ENCODE peak calls at places on chromosomes 16 and 17, in six cellular contexts. One of them, this sample, is unnamed.

GRCh38 chr16:27839419-27839818 is 224.1 kb downstream of the GSG1L start:
- DNase-seq in HL-60: no peak
- DNase-seq in A549: no peak
- DNase-seq in HCT116: no peak
- DNase-seq in K562: peak
- DNase-seq in SK-N-SH: no peak
- DNase-seq in this sample: no peak

GRCh38 chr17:40791808-40792436 is 7.8 kb downstream of the KRT28 start:
- DNase-seq in HCT116: peak
- DNase-seq in K562: peak
- DNase-seq in SK-N-SH: peak
- DNase-seq in A549: peak
- DNase-seq in HL-60: no peak
- DNase-seq in this sample: peak

GRCh38 chr17:74785096-74785980 is 9.2 kb upstream of the NAT9 start:
- DNase-seq in SK-N-SH: no peak
- DNase-seq in HCT116: no peak
- DNase-seq in HL-60: no peak
- DNase-seq in K562: no peak
- DNase-seq in A549: no peak
- DNase-seq in this sample: no peak

GRCh38 chr17:2266045-2266864 is 37.3 kb downstream of the SMG6 start:
- DNase-seq in A549: no peak
- DNase-seq in HL-60: peak
- DNase-seq in SK-N-SH: no peak
- DNase-seq in K562: no peak
- DNase-seq in HCT116: no peak
- DNase-seq in this sample: no peak

GRCh38 chr17:71409712-71410111 is 711.1 kb upstream of the SOX9 start:
- DNase-seq in SK-N-SH: no peak
- DNase-seq in K562: no peak
- DNase-seq in A549: no peak
- DNase-seq in HCT116: no peak
- DNase-seq in HL-60: no peak
- DNase-seq in this sample: no peak

GRCh38 chr16:10122026-10122425 is 60.2 kb downstream of the GRIN2A start:
- DNase-seq in HL-60: no peak
- DNase-seq in HCT116: no peak
- DNase-seq in K562: no peak
- DNase-seq in SK-N-SH: no peak
- DNase-seq in A549: no peak
- DNase-seq in this sample: no peak

GRCh38 chr16:84703671-84704070 is 3.9 kb downstream of the USP10 start:
- DNase-seq in SK-N-SH: no peak
- DNase-seq in HL-60: no peak
- DNase-seq in K562: no peak
- DNase-seq in HCT116: no peak
- DNase-seq in A549: no peak
- DNase-seq in this sample: no peak

GRCh38 chr17:71398706-71399620 is 721.9 kb upstream of the SOX9 start:
- DNase-seq in SK-N-SH: no peak
- DNase-seq in K562: no peak
- DNase-seq in HCT116: no peak
- DNase-seq in HL-60: no peak
- DNase-seq in A549: no peak
- DNase-seq in this sample: peak

GRCh38 chr17:1714488-1714979 is 4.4 kb upstream of the TLCD2 start:
- DNase-seq in HL-60: no peak
- DNase-seq in A549: peak
- DNase-seq in SK-N-SH: peak
- DNase-seq in K562: peak
- DNase-seq in HCT116: peak
- DNase-seq in this sample: peak

GRCh38 chr16:83561876-83562275 is 245.9 kb upstream of the HSBP1 start:
- DNase-seq in K562: peak
- DNase-seq in A549: no peak
- DNase-seq in HCT116: no peak
- DNase-seq in HL-60: no peak
- DNase-seq in SK-N-SH: no peak
- DNase-seq in this sample: peak

GRCh38 chr17:17494499-17495447 is 1.4 kb downstream of the RASD1 start:
- DNase-seq in K562: no peak
- DNase-seq in HCT116: no peak
- DNase-seq in SK-N-SH: no peak
- DNase-seq in HL-60: no peak
- DNase-seq in A549: no peak
- DNase-seq in this sample: peak

GRCh38 chr16:19717319-19717718 is 708 bp downstream of the KNOP1 start:
- DNase-seq in HL-60: peak
- DNase-seq in HCT116: no peak
- DNase-seq in K562: no peak
- DNase-seq in A549: peak
- DNase-seq in SK-N-SH: no peak
- DNase-seq in this sample: peak

GRCh38 chr16:62194828-62195227 is 158.6 kb upstream of the CDH8 start:
- DNase-seq in K562: no peak
- DNase-seq in HCT116: no peak
- DNase-seq in HL-60: no peak
- DNase-seq in SK-N-SH: peak
- DNase-seq in A549: no peak
- DNase-seq in this sample: peak

GRCh38 chr17:74542166-74542565 is 3.7 kb downstream of the CD300C start:
- DNase-seq in SK-N-SH: no peak
- DNase-seq in A549: no peak
- DNase-seq in K562: no peak
- DNase-seq in HL-60: no peak
- DNase-seq in HCT116: no peak
- DNase-seq in this sample: no peak

GRCh38 chr16:11781773-11782172 is 15.3 kb downstream of the ZC3H7A start:
- DNase-seq in SK-N-SH: peak
- DNase-seq in HL-60: no peak
- DNase-seq in K562: no peak
- DNase-seq in A549: no peak
- DNase-seq in HCT116: no peak
- DNase-seq in this sample: no peak

GRCh38 chr16:86632206-86632605 is 53.9 kb downstream of the FOXL1 start:
- DNase-seq in SK-N-SH: no peak
- DNase-seq in HCT116: no peak
- DNase-seq in HL-60: no peak
- DNase-seq in K562: no peak
- DNase-seq in A549: no peak
- DNase-seq in this sample: no peak

GRCh38 chr17:50850640-50851039 is 15.3 kb downstream of the WFIKKN2 start:
- DNase-seq in HL-60: no peak
- DNase-seq in SK-N-SH: no peak
- DNase-seq in K562: no peak
- DNase-seq in HCT116: no peak
- DNase-seq in A549: no peak
- DNase-seq in this sample: no peak

GRCh38 chr17:50847566-50847965 is 12.2 kb downstream of the WFIKKN2 start:
- DNase-seq in HL-60: no peak
- DNase-seq in K562: no peak
- DNase-seq in SK-N-SH: no peak
- DNase-seq in HCT116: no peak
- DNase-seq in A549: no peak
- DNase-seq in this sample: no peak

GRCh38 chr17:50845260-50846147 is 10.1 kb downstream of the WFIKKN2 start:
- DNase-seq in HCT116: no peak
- DNase-seq in A549: no peak
- DNase-seq in HL-60: no peak
- DNase-seq in SK-N-SH: no peak
- DNase-seq in K562: no peak
- DNase-seq in this sample: no peak

GRCh38 chr17:50848039-50848438 is 12.7 kb downstream of the WFIKKN2 start:
- DNase-seq in A549: no peak
- DNase-seq in HCT116: no peak
- DNase-seq in SK-N-SH: no peak
- DNase-seq in HL-60: no peak
- DNase-seq in K562: no peak
- DNase-seq in this sample: no peak

DNA sequence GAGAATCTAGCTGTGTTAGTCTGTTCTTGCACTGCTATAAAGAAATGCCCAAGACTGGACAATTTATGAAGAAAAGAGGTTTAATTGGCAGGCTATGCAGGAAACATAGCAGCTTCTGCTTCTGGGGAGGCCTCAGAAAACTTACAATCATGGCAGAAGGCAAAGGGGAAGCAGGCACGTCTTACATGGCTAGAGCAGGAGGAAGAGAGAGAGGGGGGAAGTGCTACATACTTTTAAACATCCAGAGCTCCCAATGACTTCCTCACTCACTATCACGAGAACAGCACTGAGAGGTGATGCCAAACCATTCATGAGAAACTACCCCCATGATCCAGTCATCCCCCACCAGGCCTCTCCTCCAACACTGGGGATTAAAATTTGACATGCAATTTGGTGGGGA is 13.3 kb downstream of the WFIKKN2 start:
- DNase-seq in HCT116: no peak
- DNase-seq in A549: no peak
- DNase-seq in SK-N-SH: no peak
- DNase-seq in K562: no peak
- DNase-seq in HL-60: peak
- DNase-seq in this sample: no peak
- TF ChIP-seq REST in HCT116: no peak
- TF ChIP-seq REST in A549: no peak
- TF ChIP-seq REST in SK-N-SH: no peak
- TF ChIP-seq REST in K562: no peak
- TF ChIP-seq REST in HL-60: no peak
- TF ChIP-seq REST in this sample: no peak

GRCh38 chr17:73371285-73371684 is 59.5 kb upstream of the CDC42EP4 start:
- DNase-seq in HCT116: no peak
- DNase-seq in SK-N-SH: no peak
- DNase-seq in K562: no peak
- DNase-seq in HL-60: peak
- DNase-seq in A549: peak
- DNase-seq in this sample: no peak

GRCh38 chr17:73368085-73368631 is 56.4 kb upstream of the CDC42EP4 start:
- DNase-seq in HCT116: no peak
- DNase-seq in HL-60: no peak
- DNase-seq in K562: no peak
- DNase-seq in A549: no peak
- DNase-seq in SK-N-SH: no peak
- DNase-seq in this sample: no peak

GRCh38 chr17:73376152-73376551 is 64.4 kb upstream of the CDC42EP4 start:
- DNase-seq in SK-N-SH: no peak
- DNase-seq in HL-60: no peak
- DNase-seq in HCT116: no peak
- DNase-seq in K562: no peak
- DNase-seq in A549: no peak
- DNase-seq in this sample: no peak

GRCh38 chr17:73369126-73369525 is 57.3 kb upstream of the CDC42EP4 start:
- DNase-seq in SK-N-SH: peak
- DNase-seq in HL-60: peak
- DNase-seq in HCT116: no peak
- DNase-seq in K562: no peak
- DNase-seq in A549: no peak
- DNase-seq in this sample: no peak

DNA sequence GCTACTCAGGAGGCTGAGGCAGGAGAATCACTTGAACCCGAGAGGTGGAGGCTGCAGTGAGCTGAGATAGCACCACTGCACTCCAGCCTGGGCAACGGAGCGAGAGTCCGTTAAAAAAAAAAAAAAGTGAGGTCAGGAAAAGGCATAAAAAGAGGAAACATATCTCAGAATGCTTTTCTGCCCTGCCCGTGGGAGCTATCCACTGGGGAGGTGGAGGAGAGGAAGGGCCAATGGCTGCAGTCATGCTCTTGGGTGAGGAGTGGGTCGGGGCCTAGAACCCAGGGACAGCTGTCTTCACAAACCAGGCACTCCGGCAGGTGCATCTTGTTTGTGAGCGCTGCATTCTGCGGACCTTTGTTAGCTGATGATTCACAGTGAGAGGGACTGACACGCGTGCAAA is 60.0 kb upstream of the CDC42EP4 start:
- DNase-seq in HCT116: no peak
- DNase-seq in HL-60: peak
- DNase-seq in K562: no peak
- DNase-seq in SK-N-SH: no peak
- DNase-seq in A549: no peak
- DNase-seq in this sample: no peak
- TF ChIP-seq REST in HCT116: no peak
- TF ChIP-seq REST in HL-60: no peak
- TF ChIP-seq REST in K562: no peak
- TF ChIP-seq REST in SK-N-SH: no peak
- TF ChIP-seq REST in A549: no peak
- TF ChIP-seq REST in this sample: no peak

DNA sequence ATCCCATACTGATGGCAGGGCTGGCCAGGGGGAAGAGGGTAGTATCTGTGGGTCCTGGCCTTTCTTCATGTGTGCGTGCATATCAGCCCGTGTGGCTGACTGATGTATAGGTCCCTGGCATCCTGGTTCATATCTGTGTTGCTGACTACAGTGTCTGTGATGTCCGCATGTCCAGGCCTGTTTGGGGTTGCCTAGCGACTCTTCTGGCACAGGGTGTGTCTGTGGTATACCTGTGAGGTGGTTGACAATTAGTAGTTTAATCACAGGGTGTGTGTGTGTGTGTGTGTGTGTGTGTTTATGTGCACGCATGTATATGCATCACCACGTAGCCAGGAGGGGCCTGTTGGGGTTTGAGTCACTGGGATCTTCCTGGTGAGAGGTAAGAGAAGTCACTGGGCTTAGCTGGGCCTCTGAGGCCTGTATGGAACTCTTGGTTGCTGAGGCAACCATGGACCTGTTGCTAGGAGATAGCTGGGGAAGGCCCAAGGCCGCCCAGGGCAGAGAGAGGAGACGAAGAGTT is 634 bp upstream of the TMEM95 start:
- DNase-seq in K562: no peak
- DNase-seq in A549: no peak
- DNase-seq in SK-N-SH: no peak
- DNase-seq in HCT116: no peak
- DNase-seq in HL-60: no peak
- DNase-seq in this sample: peak
- TF ChIP-seq REST in K562: no peak
- TF ChIP-seq REST in A549: no peak
- TF ChIP-seq REST in SK-N-SH: no peak
- TF ChIP-seq REST in HCT116: no peak
- TF ChIP-seq REST in HL-60: no peak
- TF ChIP-seq REST in this sample: no peak

GRCh38 chr17:73510981-73511442 is 133.2 kb downstream of the SDK2 start:
- DNase-seq in K562: no peak
- DNase-seq in A549: no peak
- DNase-seq in SK-N-SH: peak
- DNase-seq in HL-60: no peak
- DNase-seq in HCT116: no peak
- DNase-seq in this sample: no peak
- TF ChIP-seq REST in K562: no peak
- TF ChIP-seq REST in A549: no peak
- TF ChIP-seq REST in SK-N-SH: no peak
- TF ChIP-seq REST in HL-60: no peak
- TF ChIP-seq REST in HCT116: no peak
- TF ChIP-seq REST in this sample: no peak

This sample was measured in GM23338.